ENCODE peak calls at places on chromosomes 3 and 15, in eight cellular contexts. T, H, V, R, S, B, D and O are unnamed samples.

GRCh38 chr3:63934484-63934883 is 22.3 kb upstream of the SCAANT1 start:
- DNase-seq in T (no peak), H (no peak), V (no peak), R (no peak), S (no peak), B (no peak), D (no peak), O (peak; percentile 61)

GRCh38 chr3:50453907-50454306 is 49.5 kb downstream of the CACNA2D2 start:
- DNase-seq in T (no peak), H (peak; percentile 30), V (no peak), R (no peak), S (no peak), B (no peak), D (no peak), O (no peak)

GRCh38 chr3:187669675-187670504 is at the start of gene SST:
- DNase-seq in T (no peak), H (peak; percentile 90), V (no peak), R (peak; percentile 89), S (peak; percentile 73), B (peak; percentile 74), D (peak; percentile 52), O (peak; percentile 52)

GRCh38 chr3:60933828-60934227 is 317.4 kb downstream of the FHIT start:
- DNase-seq in T (no peak), H (no peak), V (no peak), R (no peak), S (no peak), B (no peak), D (no peak), O (no peak)

GRCh38 chr3:25962255-25962654 is 172.4 kb downstream of the OXSM start:
- DNase-seq in T (no peak), H (peak; percentile 27), V (no peak), R (no peak), S (no peak), B (no peak), D (no peak), O (no peak)

GRCh38 chr15:59371458-59372351 is 966 bp downstream of the MYO1E start:
- DNase-seq in T (no peak), H (peak; percentile 42), V (no peak), R (peak; percentile 49), S (peak; percentile 46), B (no peak), D (no peak), O (peak; percentile 30)

GRCh38 chr3:100048248-100048647 is 66.1 kb downstream of the FILIP1L start:
- DNase-seq in T (no peak), H (no peak), V (no peak), R (no peak), S (no peak), B (no peak), D (no peak), O (no peak)

GRCh38 chr3:5505163-5505562 is 317.7 kb downstream of the EDEM1 start:
- DNase-seq in T (no peak), H (no peak), V (no peak), R (no peak), S (no peak), B (no peak), D (no peak), O (no peak)

DNA sequence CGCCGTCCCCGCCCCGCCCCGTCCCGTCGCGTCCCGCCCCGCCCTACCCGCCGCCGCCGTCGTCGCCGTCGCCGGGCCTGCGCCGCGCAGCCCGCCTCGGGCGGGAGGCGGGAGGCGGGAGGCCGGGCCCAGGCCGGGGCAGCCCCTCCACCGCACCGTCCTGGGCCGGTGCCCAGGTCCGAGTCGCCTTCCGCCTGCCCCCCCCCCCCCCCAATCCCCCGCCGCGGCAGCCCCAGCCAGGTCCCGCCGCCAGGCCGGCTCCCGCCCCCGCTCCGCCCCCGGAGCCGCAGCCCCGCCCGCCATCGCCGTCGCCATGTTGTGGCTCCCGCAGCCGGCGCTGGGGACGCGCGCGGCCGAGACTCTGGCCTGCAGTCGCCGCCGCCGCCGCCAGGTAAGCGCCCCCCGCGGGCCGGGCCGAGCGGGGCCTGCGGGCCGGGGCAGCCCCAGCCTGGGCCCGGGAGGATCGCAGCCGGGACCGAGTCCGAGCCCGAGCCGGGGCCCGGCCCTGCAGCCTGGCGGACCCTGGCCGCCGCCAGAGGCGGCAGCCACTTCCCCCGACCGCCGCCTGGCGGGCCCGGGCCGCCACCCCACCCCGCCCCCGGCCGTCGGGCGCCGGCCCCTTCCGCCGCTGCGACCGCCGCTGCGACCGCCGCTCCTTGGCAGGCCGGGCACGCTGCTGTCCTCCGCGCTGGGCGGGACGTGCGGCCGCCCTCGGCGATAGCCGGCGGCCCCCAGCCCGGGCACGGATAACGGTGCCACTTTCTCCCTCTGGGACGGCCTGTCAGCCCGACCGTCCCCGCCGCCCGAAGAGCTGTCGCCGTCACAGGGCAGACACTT is at the start of gene ZNF592:
- DNase-seq in T (peak; percentile 58), H (peak; percentile 65), V (peak; percentile 24), R (peak; percentile 82), S (peak; percentile 69), B (peak; percentile 77), D (peak; percentile 34), O (peak; percentile 73)
- TF ChIP-seq CTCF in T (no peak), H (no peak), V (peak; percentile 89), R (no peak), S (peak; percentile 32), B (no peak), D (peak; percentile 31), O (no peak)

GRCh38 chr15:77094397-77095030 is 23.6 kb upstream of the TSPAN3 start:
- DNase-seq in T (no peak), H (peak; percentile 65), V (no peak), R (no peak), S (no peak), B (no peak), D (no peak), O (peak; percentile 34)
- TF ChIP-seq CTCF in T (peak; percentile 60), H (no peak), V (no peak), R (no peak), S (peak; percentile 22), B (no peak), D (peak; percentile 58), O (peak; percentile 36)

GRCh38 chr15:48358229-48358641 is 27.0 kb downstream of the DUT start:
- DNase-seq in T (peak; percentile 21), H (no peak), V (no peak), R (no peak), S (no peak), B (no peak), D (no peak), O (no peak)
- TF ChIP-seq CTCF in T (peak; percentile 89), H (peak; percentile 31), V (peak; percentile 35), R (peak; percentile 63), S (peak; percentile 69), B (peak; percentile 52), D (peak; percentile 39), O (peak; percentile 62)

GRCh38 chr15:57553526-57553925 is 38.2 kb upstream of the MYZAP start:
- DNase-seq in T (no peak), H (peak; percentile 29), V (no peak), R (no peak), S (no peak), B (no peak), D (no peak), O (no peak)

GRCh38 chr15:57549935-57550334 is 41.8 kb upstream of the MYZAP start:
- DNase-seq in T (no peak), H (no peak), V (no peak), R (no peak), S (no peak), B (no peak), D (no peak), O (no peak)

GRCh38 chr15:57552678-57553334 is 38.9 kb upstream of the MYZAP start:
- DNase-seq in T (no peak), H (no peak), V (no peak), R (no peak), S (no peak), B (no peak), D (no peak), O (no peak)

GRCh38 chr15:57550640-57551039 is 41.1 kb upstream of the MYZAP start:
- DNase-seq in T (no peak), H (no peak), V (no peak), R (no peak), S (no peak), B (no peak), D (no peak), O (no peak)

GRCh38 chr15:57551717-57552677 is 39.7 kb upstream of the MYZAP start:
- DNase-seq in T (peak; percentile 67), H (peak; percentile 56), V (no peak), R (peak; percentile 46), S (no peak), B (peak; percentile 68), D (peak; percentile 70), O (no peak)
- TF ChIP-seq CTCF in T (no peak), H (no peak), V (no peak), R (no peak), S (no peak), B (no peak), D (no peak), O (no peak)

GRCh38 chr3:16290007-16290826 is 25.2 kb downstream of the OXNAD1 start:
- DNase-seq in T (peak; percentile 50), H (peak; percentile 51), V (no peak), R (peak; percentile 50), S (no peak), B (peak; percentile 44), D (peak; percentile 51), O (peak; percentile 81)
- TF ChIP-seq CTCF in T (peak; percentile 90), H (peak; percentile 29), V (peak; percentile 63), R (peak; percentile 75), S (peak; percentile 87), B (peak; percentile 59), D (peak; percentile 83), O (peak; percentile 93)

DNA sequence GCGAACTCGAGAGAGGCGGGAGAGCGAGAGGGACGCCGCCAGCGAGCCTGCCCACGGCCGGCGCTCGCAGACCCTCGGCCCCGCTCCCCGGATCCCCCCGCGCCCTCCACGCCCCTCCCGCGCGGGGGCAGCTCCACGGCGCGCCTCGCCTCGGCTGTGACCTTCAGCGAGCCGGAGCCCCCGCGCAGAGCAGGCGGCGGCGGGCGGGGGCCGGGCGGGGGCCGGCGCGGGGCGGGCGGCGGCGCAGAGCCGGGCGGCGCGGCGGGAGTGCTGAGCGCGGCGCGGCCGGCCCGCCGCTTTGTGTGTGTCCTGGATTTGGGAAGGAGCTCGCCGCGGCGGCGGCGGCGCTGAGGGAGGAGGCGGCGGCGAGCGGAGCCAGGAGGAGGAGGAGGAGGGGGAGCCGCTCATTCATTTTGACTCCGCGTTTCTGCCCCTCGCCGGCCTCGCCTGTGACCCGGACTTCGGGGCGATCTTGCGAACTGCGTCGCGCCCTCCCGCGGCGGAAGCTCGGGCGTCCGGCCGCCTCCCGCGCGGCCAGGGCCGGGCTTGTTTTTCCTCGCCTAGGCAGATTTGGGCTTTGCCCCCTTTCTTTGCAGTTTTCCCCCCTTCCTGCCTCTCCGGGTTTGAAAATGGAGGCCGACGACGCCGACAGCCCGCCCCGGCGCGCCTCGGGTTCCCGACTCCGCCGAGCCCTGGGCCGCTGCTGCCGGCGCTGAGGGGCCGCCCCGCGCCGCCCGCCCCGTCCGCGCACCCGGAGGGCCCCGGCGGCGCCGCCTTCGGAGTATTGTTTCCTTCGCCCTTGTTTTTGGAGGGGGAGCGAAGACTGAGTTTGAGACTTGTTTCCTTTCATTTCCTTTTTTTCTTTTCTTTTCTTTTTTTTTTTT is 557 bp downstream of the IGF1R start:
- DNase-seq in T (peak; percentile 30), H (peak; percentile 57), V (no peak), R (peak; percentile 68), S (peak; percentile 32), B (peak; percentile 60), D (no peak), O (peak; percentile 47)
- TF ChIP-seq CTCF in T (peak; percentile 32), H (no peak), V (peak; percentile 14), R (no peak), S (no peak), B (no peak), D (no peak), O (no peak)